ENCODE peak calls at places on chromosomes 5 and 9, in seven cellular contexts. Z is body of pancreas, L is tibial nerve, K is esophagus squamous epithelium, Q is heart left ventricle, H is right lobe of liver, V is transverse colon. U is an unnamed sample.

GRCh38 chr9:97527626-97528528 is 26.4 kb downstream of the TMOD1 start:
- DNase-seq in K (no peak), H (no peak), V (no peak), Q (no peak), L (no peak), Z (no peak), U (no peak)

GRCh38 chr5:59789197-59789596 is 104.3 kb downstream of the PDE4D start:
- DNase-seq in H (no peak), Z (no peak), K (no peak), L (no peak), Q (no peak), V (no peak), U (no peak)

GRCh38 chr9:121271368-121272351 is 3.7 kb downstream of the GSN start:
- DNase-seq in K (no peak), Q (peak; percentile 77), L (no peak), H (no peak), V (no peak), Z (no peak), U (no peak)

GRCh38 chr5:126961702-126962101 is 68.7 kb downstream of the MARCHF3 start:
- DNase-seq in H (no peak), K (no peak), V (no peak), L (no peak), Q (no peak), Z (no peak), U (peak; percentile 84)

GRCh38 chr5:84091400-84091799 is 293.3 kb downstream of the EDIL3 start:
- DNase-seq in Z (no peak), L (no peak), V (no peak), K (no peak), H (no peak), Q (no peak), U (no peak)

GRCh38 chr9:20981486-20981885 is 50.0 kb downstream of the HACD4 start:
- DNase-seq in H (no peak), V (no peak), Z (no peak), Q (no peak), L (no peak), K (no peak), U (no peak)

GRCh38 chr9:124780757-124781151 is 3.8 kb downstream of the OLFML2A start:
- DNase-seq in Q (no peak), L (no peak), H (no peak), K (no peak), Z (no peak), V (no peak), U (no peak)

GRCh38 chr9:35783418-35783817 is 8.0 kb upstream of the NPR2 start:
- DNase-seq in Q (no peak), K (no peak), H (no peak), Z (no peak), L (no peak), V (no peak), U (no peak)

GRCh38 chr5:126488362-126489065 is 65.3 kb downstream of the GRAMD2B start:
- DNase-seq in Q (no peak), L (no peak), V (no peak), K (no peak), Z (no peak), H (no peak), U (no peak)

GRCh38 chr9:115978739-115979138 is 174.9 kb upstream of the PAPPA start:
- DNase-seq in V (no peak), K (no peak), L (no peak), Q (no peak), H (no peak), Z (no peak), U (no peak)

GRCh38 chr9:128771094-128771721 is 519 bp downstream of the ZER1 start:
- DNase-seq in L (no peak), K (no peak), Q (no peak), H (no peak), V (peak; percentile 40), Z (peak; percentile 20), U (peak; percentile 62)

GRCh38 chr9:94259077-94259847 is at the start of gene ZNF169:
- DNase-seq in L (peak; percentile 78), V (peak; percentile 94), H (peak; percentile 95), Z (peak; percentile 89), Q (peak; percentile 93), K (peak; percentile 58), U (peak; percentile 89)

GRCh38 chr9:104088416-104088815 is 5.7 kb upstream of the SMC2 start:
- DNase-seq in L (no peak), H (no peak), Q (no peak), K (no peak), Z (no peak), V (no peak), U (peak; percentile 58)

GRCh38 chr5:548256-548655 is 24.0 kb upstream of the SLC9A3 start:
- DNase-seq in K (no peak), V (peak; percentile 18), Q (peak; percentile 13), H (peak; percentile 33), L (no peak), Z (peak; percentile 7), U (no peak)

GRCh38 chr5:62488531-62488930 is 76.0 kb downstream of the IPO11 start:
- DNase-seq in Q (no peak), K (no peak), H (no peak), L (no peak), Z (no peak), V (no peak), U (no peak)

GRCh38 chr5:157971466-157972324 is 112.8 kb upstream of the CLINT1 start:
- DNase-seq in Z (no peak), V (no peak), K (no peak), L (no peak), Q (peak; percentile 50), H (no peak), U (no peak)

GRCh38 chr9:73807956-73808355 is 656.3 kb downstream of the ANXA1 start:
- DNase-seq in L (no peak), K (no peak), Q (no peak), V (no peak), H (no peak), Z (no peak), U (no peak)

GRCh38 chr9:70639853-70640814 is 225.7 kb upstream of the KLF9 start:
- DNase-seq in Q (no peak), H (no peak), L (no peak), Z (no peak), K (no peak), V (no peak), U (peak; percentile 54)

DNA sequence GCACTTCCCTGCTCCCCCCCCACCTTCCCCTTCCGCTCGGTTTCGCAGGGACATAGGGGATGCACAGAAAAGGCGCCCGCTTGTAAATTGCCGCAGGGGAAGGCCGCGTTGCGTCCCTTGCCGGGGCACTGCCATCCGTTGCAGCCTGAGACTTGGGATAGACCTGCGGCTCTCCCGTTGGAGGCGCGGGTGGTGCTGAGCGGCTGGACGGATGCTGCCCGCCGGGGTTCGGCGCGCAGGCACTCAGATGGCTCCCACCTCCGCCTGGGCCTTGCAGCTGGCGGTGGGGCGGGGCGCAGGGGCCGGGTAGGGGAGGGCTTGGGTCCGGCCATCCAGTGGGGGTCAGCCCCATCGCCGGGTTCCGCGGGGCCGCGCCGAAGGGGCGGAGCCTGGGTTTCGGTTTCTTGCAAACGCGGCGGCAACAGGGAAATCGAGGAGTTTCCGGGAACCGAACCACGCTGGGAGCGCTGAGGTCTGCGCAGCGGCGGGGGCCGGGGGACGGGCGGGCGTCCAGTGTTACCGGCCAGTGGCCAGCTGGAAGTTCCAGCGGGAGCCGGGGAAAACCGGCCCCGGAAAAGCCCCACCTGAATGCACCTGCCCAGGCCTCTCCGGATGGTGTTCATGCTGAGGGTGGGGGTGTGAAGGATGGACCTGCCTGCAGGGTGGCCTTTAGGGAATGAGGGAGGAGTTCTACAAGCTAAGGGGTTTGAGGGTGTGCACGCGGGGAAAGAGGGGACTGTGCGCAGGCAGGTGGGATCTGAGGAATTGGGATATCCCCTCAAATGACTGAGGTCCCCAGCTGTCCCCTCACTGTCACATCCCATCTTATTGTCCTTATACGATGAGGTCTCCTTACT is 6.3 kb upstream of the IRF1 start:
- DNase-seq in H (peak; percentile 94), Q (peak; percentile 93), Z (peak; percentile 92), V (peak; percentile 95), L (peak; percentile 78), K (peak; percentile 52), U (peak; percentile 83)
- TF ChIP-seq POLR2A in H (peak; percentile 61), Q (no peak), Z (peak; percentile 66), V (peak; percentile 59), L (no peak), K (no peak), U (no peak)

GRCh38 chr5:89065919-89066318 is 182.9 kb upstream of the MEF2C start:
- DNase-seq in Q (no peak), Z (no peak), H (no peak), L (no peak), K (no peak), V (no peak), U (no peak)
- TF ChIP-seq POLR2A in Q (no peak), Z (no peak), H (no peak), L (no peak), K (no peak), V (no peak), U (no peak)

GRCh38 chr9:37172511-37172910 is 52.1 kb downstream of the ZCCHC7 start:
- DNase-seq in L (no peak), H (no peak), Z (no peak), V (no peak), K (no peak), Q (no peak), U (no peak)
- TF ChIP-seq POLR2A in L (no peak), H (no peak), Z (no peak), V (no peak), K (no peak), Q (no peak), U (no peak)

GRCh38 chr5:177598477-177598876 is 1.5 kb upstream of the B4GALT7 start:
- DNase-seq in Z (no peak), Q (no peak), L (no peak), K (no peak), H (no peak), V (no peak), U (no peak)

GRCh38 chr5:177595026-177595585 is 3.1 kb downstream of the TMED9 start:
- DNase-seq in Q (no peak), K (no peak), L (no peak), V (no peak), Z (no peak), H (no peak), U (no peak)

GRCh38 chr5:177595991-177596774 is 3.7 kb upstream of the B4GALT7 start:
- DNase-seq in K (no peak), Q (no peak), H (no peak), V (no peak), Z (no peak), L (no peak), U (no peak)

GRCh38 chr5:177594071-177594470 is 2.1 kb downstream of the TMED9 start:
- DNase-seq in Q (no peak), L (no peak), K (no peak), H (no peak), Z (no peak), V (no peak), U (no peak)

GRCh38 chr5:177596775-177597238 is 3.1 kb upstream of the B4GALT7 start:
- DNase-seq in Q (no peak), V (no peak), L (no peak), Z (no peak), K (no peak), H (no peak), U (no peak)
- TF ChIP-seq POLR2A in Q (no peak), V (no peak), L (no peak), Z (no peak), K (no peak), H (no peak), U (no peak)

U was measured in erythroblast.